ENCODE peak calls at places on chromosomes 1 and 21, in five cellular contexts. E is Daoy; V is fibroblast of pulmonary artery; T is astrocyte of the cerebellum; X is stimulated activated effector memory CD8-positive, alpha-beta T cell treated with anti-CD3 and anti-CD28 coated beads, Interleukin-12 subunit alpha, Interleukin-12 subunit beta, amount 100 ng/mL, for 72 hours. Y is an unnamed sample.
A peak's percentile ranks its signal among the peaks of the same experiment; 100 is the strongest.

GRCh38 chr1:7667625-7668218 is 103.4 kb upstream of the VAMP3 start:
- DNase-seq in X (peak; percentile 95), T (peak; percentile 68), E (peak; percentile 90), V (peak; percentile 85), Y (peak; percentile 74)

GRCh38 chr1:109132980-109133379 is 19.1 kb downstream of the ELAPOR1 start:
- DNase-seq in V (no peak), E (no peak), X (no peak), T (no peak), Y (no peak)

GRCh38 chr1:47449702-47450552 is 12.1 kb downstream of the FOXD2 start:
- DNase-seq in X (no peak), V (no peak), E (peak; percentile 72), T (no peak), Y (no peak)

GRCh38 chr1:9143250-9143649 is 14.3 kb upstream of the GPR157 start:
- DNase-seq in T (no peak), X (no peak), V (peak; percentile 68), E (peak; percentile 57), Y (peak; percentile 94)

GRCh38 chr1:17594026-17594425 is 54.5 kb downstream of the ARHGEF10L start:
- DNase-seq in T (no peak), E (no peak), V (no peak), X (no peak), Y (peak; percentile 75)

GRCh38 chr21:36747815-36748381 is 49.0 kb downstream of the SIM2 start:
- DNase-seq in X (peak; percentile 54), E (peak; percentile 78), T (no peak), V (peak; percentile 42), Y (peak; percentile 8)

GRCh38 chr1:115475901-115476300 is 137.9 kb upstream of the NGF start:
- DNase-seq in E (no peak), X (no peak), T (no peak), V (no peak), Y (no peak)

GRCh38 chr1:16075337-16076002 is 2.0 kb upstream of the FAM131C start:
- DNase-seq in T (no peak), V (peak; percentile 87), X (no peak), E (peak; percentile 83), Y (peak; percentile 67)

GRCh38 chr21:15841856-15842564 is 112.2 kb downstream of the USP25 start:
- DNase-seq in V (peak; percentile 80), T (peak; percentile 90), X (no peak), E (peak; percentile 3), Y (peak; percentile 74)

GRCh38 chr1:215682232-215682631 is 115.1 kb downstream of the KCTD3 start:
- DNase-seq in E (no peak), T (no peak), V (no peak), X (no peak), Y (no peak)

GRCh38 chr1:198669771-198670170 is 30.9 kb downstream of the PTPRC start:
- DNase-seq in E (no peak), T (no peak), V (no peak), X (no peak), Y (no peak)

GRCh38 chr1:221994939-221995338 is 253.1 kb upstream of the DUSP10 start:
- DNase-seq in T (peak; percentile 55), V (peak; percentile 70), X (no peak), E (peak; percentile 63), Y (peak; percentile 84)

GRCh38 chr1:32684167-32684811 is 18.3 kb downstream of the SYNC start:
- DNase-seq in T (no peak), V (peak; percentile 89), E (no peak), X (no peak), Y (peak; percentile 87)

GRCh38 chr1:24435782-24436365 is 20.3 kb downstream of the NIPAL3 start:
- DNase-seq in X (no peak), V (no peak), E (no peak), T (no peak), Y (no peak)

GRCh38 chr1:3886106-3886670 is 13.9 kb downstream of the C1orf174 start:
- DNase-seq in E (no peak), X (no peak), V (no peak), T (no peak), Y (no peak)

GRCh38 chr1:217315346-217315745 is 315.5 kb downstream of the GPATCH2 start:
- DNase-seq in E (no peak), X (no peak), V (peak; percentile 25), T (no peak), Y (no peak)

Y was measured in AG10803.